ENCODE peak calls at places on chromosomes 12 and 14, in four cellular contexts. F is neuronal stem cell, R is mesenchymal stem cell, X is H9. U is an unnamed sample.

GRCh38 chr14:70642313-70643235 is 858 bp downstream of the TTC9 start:
- DNase-seq in X (no peak), R (no peak), F (no peak), U (no peak)

GRCh38 chr14:47211263-47211662 is 464.1 kb downstream of the MDGA2 start:
- DNase-seq in X (no peak), F (no peak), R (no peak), U (no peak)

GRCh38 chr12:4505381-4505986 is 33.2 kb upstream of the RAD51AP1 start:
- DNase-seq in X (no peak), R (peak), F (no peak), U (no peak)

GRCh38 chr14:70416322-70416716 is 571 bp downstream of the SYNJ2BP start:
- DNase-seq in F (no peak), X (no peak), R (peak), U (no peak)

GRCh38 chr12:85369365-85370154 is 89.5 kb downstream of the ALX1 start:
- DNase-seq in R (no peak), F (no peak), X (no peak), U (no peak)

GRCh38 chr12:127280393-127281275 is 986.3 kb upstream of the TMEM132C start:
- DNase-seq in X (peak), R (peak), F (peak), U (peak)

GRCh38 chr12:99367181-99367580 is 280.4 kb upstream of the GARIN6 start:
- DNase-seq in X (no peak), R (no peak), F (no peak), U (no peak)

GRCh38 chr12:25839470-25839869 is 119.0 kb upstream of the RASSF8 start:
- DNase-seq in X (no peak), R (no peak), F (no peak), U (no peak)

GRCh38 chr12:48758737-48759136 is 30.2 kb downstream of the ADCY6 start:
- DNase-seq in F (no peak), R (no peak), X (no peak), U (no peak)

GRCh38 chr12:3230758-3231375 is 153.7 kb downstream of the TSPAN9 start:
- DNase-seq in R (no peak), X (no peak), F (no peak), U (no peak)

GRCh38 chr14:99732436-99733220 is 48.5 kb downstream of the CYP46A1 start:
- DNase-seq in F (no peak), R (no peak), X (peak), U (no peak)

GRCh38 chr14:71672596-71672995 is 259.6 kb upstream of the RGS6 start:
- DNase-seq in F (no peak), R (no peak), X (no peak), U (no peak)

GRCh38 chr12:112599871-112600270 is 181.1 kb downstream of the PTPN11 start:
- DNase-seq in F (no peak), R (no peak), X (no peak), U (no peak)

GRCh38 chr14:101442451-101442850 is 118.8 kb upstream of the DIO3 start:
- DNase-seq in X (no peak), F (no peak), R (no peak), U (no peak)

GRCh38 chr14:35403085-35403396 is 1.5 kb downstream of the NFKBIA start:
- DNase-seq in F (no peak), X (no peak), R (no peak), U (no peak)

GRCh38 chr12:18297883-18298282 is 36.6 kb downstream of the PIK3C2G start:
- DNase-seq in R (no peak), F (no peak), X (no peak), U (no peak)

GRCh38 chr12:94718114-94718513 is 67.8 kb upstream of the TMCC3 start:
- DNase-seq in R (peak), X (no peak), F (no peak), U (no peak)

GRCh38 chr12:131074221-131075083 is 120.7 kb downstream of the ADGRD1 start:
- DNase-seq in R (no peak), F (no peak), X (peak), U (no peak)

GRCh38 chr12:124915249-124916236 is 1.1 kb upstream of the UBC start:
- DNase-seq in X (peak), R (peak), F (no peak), U (no peak)

DNA sequence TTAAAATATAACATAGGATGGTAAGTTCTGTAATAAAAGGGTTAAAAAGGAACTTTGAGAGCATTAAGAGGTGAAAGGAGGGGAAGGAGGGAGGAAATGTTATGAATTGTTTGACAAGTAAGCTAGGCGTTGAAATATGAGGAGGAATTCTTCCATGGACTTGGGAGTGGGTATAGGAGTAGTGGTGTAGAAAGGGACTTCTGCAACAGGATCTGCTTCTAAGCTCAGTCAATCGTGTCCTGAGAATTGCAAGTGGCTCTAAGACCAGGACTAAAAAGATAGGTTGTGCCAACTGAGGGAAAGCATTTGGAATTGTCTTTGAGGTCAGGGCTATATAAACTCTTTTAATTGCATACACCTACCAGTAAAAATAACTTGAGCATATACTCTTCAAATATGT is 74.1 kb upstream of the SLC38A2 start:
- DNase-seq in R (peak), F (no peak), X (no peak), U (no peak)
- H3K4me2 ChIP-seq in R (no peak), F (no peak), X (no peak), U (no peak)

DNA sequence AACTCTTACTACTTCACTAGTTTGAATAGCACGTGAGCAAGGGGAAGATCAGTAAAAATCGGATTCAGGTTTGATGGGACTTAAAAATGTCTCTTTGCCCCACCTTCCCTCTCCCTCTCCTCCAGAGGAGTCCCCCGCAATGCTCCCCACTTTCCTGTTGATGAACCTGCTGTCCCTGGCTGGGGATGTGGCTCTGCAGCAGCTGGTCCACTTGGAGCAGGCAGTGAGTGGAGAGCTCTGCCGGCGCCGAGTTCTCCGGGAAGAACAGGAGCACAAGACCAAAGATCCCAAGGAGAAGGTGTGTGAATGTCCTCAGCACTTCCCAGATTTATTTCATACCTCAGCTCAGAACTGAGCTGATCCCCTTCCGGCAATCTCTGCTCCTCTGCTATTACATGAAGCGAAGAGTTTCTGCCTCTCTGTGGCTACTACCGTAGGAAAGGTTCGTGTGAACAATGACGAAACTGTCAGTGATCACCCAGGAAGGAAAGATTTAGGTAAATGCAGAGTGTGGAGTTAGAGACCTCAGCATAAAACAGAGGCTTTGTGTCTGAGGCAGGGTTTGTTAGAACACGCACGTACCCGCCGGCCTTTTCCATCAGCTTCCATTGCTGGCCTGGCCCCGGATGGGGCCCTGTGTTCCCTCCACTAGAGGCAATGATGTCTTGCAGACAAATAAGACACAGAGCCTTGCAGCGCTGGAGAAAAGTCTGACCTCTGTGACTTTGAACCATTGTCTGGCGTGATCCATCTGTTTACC is 7.4 kb upstream of the GAPDH start:
- DNase-seq in X (no peak), F (no peak), R (no peak), U (no peak)
- H2BK12ac ChIP-seq in X (no peak), F (no peak), R (no peak), U (no peak)

DNA sequence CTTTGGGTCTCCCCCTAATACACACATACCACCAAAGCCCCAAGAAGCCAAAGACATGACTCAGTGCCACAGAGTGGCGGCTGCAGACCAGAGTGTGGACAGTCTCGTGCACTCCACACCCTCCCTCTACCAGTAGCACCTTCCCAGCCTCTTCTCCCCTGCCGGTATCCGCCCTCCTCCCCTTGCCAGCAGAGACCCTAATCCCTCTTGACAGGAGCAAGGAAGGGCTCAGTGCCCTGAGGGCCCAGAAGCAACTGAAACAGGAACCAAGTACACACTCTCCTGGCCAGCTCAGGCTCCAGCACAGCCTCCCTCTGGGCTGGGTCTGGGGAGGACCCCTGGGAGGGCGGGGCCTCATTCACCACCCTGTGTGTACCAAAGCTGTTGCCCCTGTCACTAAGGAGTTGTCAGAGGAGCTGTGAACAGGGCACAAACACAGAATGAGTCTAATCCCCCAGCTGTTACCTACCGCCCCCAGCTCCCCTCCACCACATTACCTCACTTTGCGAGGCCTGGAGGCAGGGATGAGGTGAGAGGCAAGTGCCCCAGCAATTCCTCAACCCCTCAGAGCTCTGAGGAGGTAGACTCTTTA is 8.2 kb downstream of the SPRYD3 start:
- DNase-seq in R (no peak), X (peak), F (no peak), U (no peak)
- H3K4me2 ChIP-seq in R (no peak), X (no peak), F (no peak), U (no peak)

DNA sequence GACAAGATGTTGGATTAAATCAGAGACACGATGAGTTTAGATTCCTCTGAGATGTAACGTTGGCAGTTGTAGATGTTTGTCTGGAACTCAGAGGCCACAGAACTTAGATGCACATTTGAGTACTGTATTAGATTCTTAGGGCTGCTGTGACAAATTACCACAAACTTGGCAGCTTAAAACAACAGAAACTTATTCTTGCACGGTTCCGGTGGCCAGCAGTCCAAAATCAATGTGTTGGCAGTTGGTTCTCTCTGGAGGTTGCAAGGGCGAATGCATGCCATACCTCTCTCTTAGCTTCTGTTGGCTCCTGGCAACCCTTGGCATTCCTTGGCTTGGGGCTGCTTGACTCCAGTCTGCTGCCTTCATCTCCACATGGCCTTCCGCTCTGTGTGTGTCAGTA is 118.9 kb downstream of the C12orf75 start:
- DNase-seq in X (no peak), R (no peak), F (no peak), U (no peak)
- H2BK12ac ChIP-seq in X (no peak), R (no peak), F (no peak), U (no peak)

GRCh38 chr14:54451178-54451601 is 10.0 kb upstream of the CNIH1 start:
- DNase-seq in F (no peak), X (no peak), R (no peak), U (no peak)
- H3K4me2 ChIP-seq in F (no peak), X (no peak), R (no peak), U (no peak)

GRCh38 chr12:101200824-101201223 is 9.2 kb downstream of the SLC5A8 start:
- DNase-seq in X (no peak), F (no peak), R (no peak), U (no peak)
- H2BK12ac ChIP-seq in X (no peak), F (no peak), R (no peak), U (no peak)

GRCh38 chr14:103509864-103510263 is 12.8 kb downstream of the CKB start:
- DNase-seq in F (no peak), R (no peak), X (no peak), U (no peak)

GRCh38 chr14:103508930-103509329 is 13.7 kb downstream of the CKB start:
- DNase-seq in R (no peak), X (no peak), F (no peak), U (no peak)

GRCh38 chr14:103510311-103511021 is 12.2 kb downstream of the CKB start:
- DNase-seq in F (no peak), R (no peak), X (no peak), U (no peak)

GRCh38 chr14:103507751-103508150 is 14.9 kb downstream of the CKB start:
- DNase-seq in R (no peak), F (no peak), X (no peak), U (no peak)

DNA sequence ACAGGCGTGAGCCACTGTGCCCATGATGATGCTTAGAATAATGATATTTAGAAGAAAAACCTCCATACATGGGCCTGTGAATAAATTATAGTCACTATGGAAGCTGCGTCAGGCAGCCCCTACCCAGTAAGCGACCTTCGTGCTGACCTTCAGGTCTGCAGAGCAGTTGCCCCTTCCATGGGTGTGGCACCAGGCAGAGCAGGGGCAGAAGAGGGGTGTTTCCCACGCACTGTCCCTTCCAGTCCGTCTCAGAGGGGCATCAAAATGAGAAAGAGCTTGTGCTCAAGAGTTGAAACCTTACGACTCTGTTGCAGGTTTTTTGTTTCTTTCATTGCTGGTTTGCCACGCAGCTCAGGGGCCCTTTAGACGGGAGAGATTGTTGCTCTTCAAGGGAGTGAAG is 14.1 kb downstream of the CKB start:
- DNase-seq in X (no peak), R (no peak), F (no peak), U (no peak)
- H3K4me2 ChIP-seq in X (no peak), R (no peak), F (no peak), U (no peak)

GRCh38 chr12:31650927-31651326 is 8.6 kb upstream of the ETFBKMT start:
- DNase-seq in R (peak), F (no peak), X (no peak), U (no peak)
- H2BK12ac ChIP-seq in R (peak), F (no peak), X (no peak), U (no peak)

DNA sequence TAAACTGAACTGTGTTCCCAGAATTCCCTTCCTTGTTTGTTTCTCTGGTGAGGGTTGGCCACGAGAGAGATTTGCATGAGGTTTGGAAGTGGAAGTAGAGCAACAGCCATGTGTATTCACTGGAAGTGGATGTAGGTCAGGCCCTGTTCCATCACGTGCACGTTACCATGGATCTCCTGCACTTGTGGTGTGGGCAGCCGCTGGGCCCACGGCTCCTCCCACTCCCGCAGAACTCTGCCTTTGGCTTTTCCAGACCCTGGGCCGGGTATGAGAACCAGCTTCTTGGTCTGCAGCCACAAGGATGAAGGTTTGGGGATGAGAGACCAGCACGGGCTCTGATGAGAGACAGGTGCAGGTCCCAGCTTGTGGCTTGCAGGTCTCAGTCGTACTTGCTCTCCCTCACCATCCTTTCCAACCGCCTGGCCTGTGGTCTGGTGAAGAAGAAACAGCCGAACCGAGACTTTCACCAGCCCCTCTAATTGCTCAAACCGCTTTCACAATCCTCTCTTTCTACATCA is 94.9 kb downstream of the DUSP16 start:
- DNase-seq in X (no peak), F (no peak), R (no peak), U (no peak)
- H3K4me2 ChIP-seq in X (no peak), F (no peak), R (no peak), U (no peak)

GRCh38 chr14:61561657-61562276 is 133.5 kb upstream of the HIF1A start:
- DNase-seq in R (peak), X (peak), F (no peak), U (no peak)
- H2BK12ac ChIP-seq in R (peak), X (no peak), F (no peak), U (peak)